ENCODE peak calls at places on chromosomes 16 and 17, in nine cellular contexts. U is BJ; V is body of pancreas; M is activated gamma-delta T cell treated with anti-CD3 and anti-CD28 coated beads, Interleukin-2, amount 50 U/mL, for 16 hours; B is left cardiac atrium; W is cerebellum; Z is AML-193; P is H4; L is omental fat pad. G is an unnamed sample.
A peak's percentile ranks its signal among the peaks of the same experiment; 100 is the strongest.

GRCh38 chr16:9159839-9160550 is 68.6 kb downstream of the HAPSTR1 start:
- DNase-seq in M (no peak), B (peak; percentile 30), V (peak; percentile 82), P (peak; percentile 45), U (no peak), Z (peak; percentile 30), L (no peak), W (peak; percentile 12), G (peak; percentile 59)

GRCh38 chr17:9755083-9755482 is 36.3 kb downstream of the DHRS7C start:
- DNase-seq in W (no peak), Z (no peak), P (no peak), U (no peak), M (no peak), L (no peak), B (no peak), V (no peak), G (no peak)

GRCh38 chr17:81885869-81886548 is 5.4 kb downstream of the ALYREF start:
- DNase-seq in V (no peak), U (no peak), M (no peak), Z (no peak), P (peak; percentile 86), W (no peak), B (no peak), L (no peak), G (no peak)

GRCh38 chr17:15260376-15261062 is 4.6 kb downstream of the PMP22 start:
- DNase-seq in P (peak; percentile 67), V (peak; percentile 82), L (peak; percentile 54), W (peak; percentile 77), B (peak; percentile 92), Z (peak; percentile 9), U (peak; percentile 45), M (peak; percentile 6), G (peak; percentile 69)

GRCh38 chr17:77322284-77322533 is 181.4 kb downstream of the SEC14L1 start:
- DNase-seq in V (no peak), M (no peak), Z (no peak), L (no peak), W (no peak), P (no peak), U (no peak), B (no peak), G (no peak)

GRCh38 chr17:69551212-69552010 is 136.9 kb downstream of the MAP2K6 start:
- DNase-seq in W (no peak), B (no peak), Z (no peak), P (no peak), V (no peak), U (no peak), M (no peak), L (no peak), G (peak; percentile 49)

GRCh38 chr17:29331330-29331729 is 37.4 kb upstream of the NUFIP2 start:
- DNase-seq in L (no peak), P (no peak), W (no peak), V (no peak), Z (no peak), U (no peak), B (no peak), M (no peak), G (no peak)

GRCh38 chr16:7843196-7843595 is 510.6 kb downstream of the RBFOX1 start:
- DNase-seq in P (no peak), L (no peak), Z (no peak), W (no peak), V (no peak), U (no peak), B (no peak), M (no peak), G (no peak)

GRCh38 chr17:44738214-44738906 is 20.4 kb upstream of the ADAM11 start:
- DNase-seq in M (no peak), L (no peak), Z (no peak), V (no peak), B (no peak), P (no peak), U (no peak), W (no peak), G (no peak)

GRCh38 chr17:78040561-78041400 is 82.3 kb downstream of the TNRC6C start:
- DNase-seq in L (no peak), Z (no peak), V (peak; percentile 39), B (peak; percentile 64), M (no peak), U (no peak), P (peak; percentile 87), W (peak; percentile 71), G (peak; percentile 54)

GRCh38 chr17:64315032-64315490 is 52.0 kb upstream of the TEX2 start:
- DNase-seq in Z (no peak), B (peak; percentile 93), W (peak; percentile 89), P (peak; percentile 56), M (no peak), U (no peak), V (peak; percentile 62), L (peak; percentile 83), G (no peak)

GRCh38 chr17:39927928-39928867 is 666 bp downstream of the LRRC3C start:
- DNase-seq in U (no peak), B (peak; percentile 56), P (no peak), Z (no peak), V (peak; percentile 52), L (peak; percentile 32), W (peak; percentile 30), M (no peak), G (no peak)

GRCh38 chr17:45437461-45438283 is 5.0 kb upstream of the ARHGAP27 start:
- DNase-seq in M (no peak), V (no peak), Z (no peak), P (no peak), U (no peak), B (no peak), W (no peak), L (no peak), G (no peak)

GRCh38 chr16:58615280-58615679 is 14.3 kb downstream of the CNOT1 start:
- DNase-seq in M (no peak), L (no peak), P (no peak), B (no peak), U (no peak), Z (no peak), W (no peak), V (no peak), G (no peak)